ENCODE peak calls at places on chromosome 7, in ten cellular contexts. O is fibroblast of lung; S is skeletal muscle cell; L is astrocyte of the hippocampus; P is activated CD8-positive, alpha-beta memory T cell treated with anti-CD3 and anti-CD28 coated beads for 1 hour; X is GM12891; N is activated CD4-positive, alpha-beta T cell treated with anti-CD3 and anti-CD28 coated beads for 48 hours; D is NCI-H1436; T is H4; W is cardiac muscle cell. Q is an unnamed sample.
A peak's percentile ranks its signal among the peaks of the same experiment; 100 is the strongest.

GRCh38 chr7:130276796-130277762 is 10.4 kb downstream of the CPA2 start:
- DNase-seq in T (no peak), N (peak; percentile 74), W (no peak), L (peak; percentile 51), S (no peak), O (peak; percentile 72), X (no peak), D (peak; percentile 55), P (no peak), Q (no peak)

GRCh38 chr7:134782121-134782623 is 2.7 kb downstream of the CALD1 start:
- DNase-seq in P (no peak), N (no peak), D (no peak), X (no peak), S (no peak), L (peak; percentile 68), O (no peak), W (no peak), T (no peak), Q (no peak)

GRCh38 chr7:11751315-11751714 is 80.7 kb downstream of the THSD7A start:
- DNase-seq in T (no peak), P (no peak), N (no peak), W (no peak), O (no peak), S (no peak), D (no peak), X (no peak), L (no peak), Q (no peak)

GRCh38 chr7:66860767-66861166 is 60.3 kb upstream of the TMEM248 start:
- DNase-seq in W (no peak), L (no peak), S (no peak), O (no peak), N (no peak), T (no peak), D (no peak), P (no peak), X (no peak), Q (no peak)

GRCh38 chr7:151821226-151821625 is 55.7 kb downstream of the PRKAG2 start:
- DNase-seq in W (no peak), D (no peak), S (no peak), T (no peak), O (no peak), X (no peak), N (no peak), P (no peak), L (no peak), Q (no peak)

GRCh38 chr7:150620617-150621371 is 11.4 kb downstream of the GIMAP6 start:
- DNase-seq in L (no peak), S (no peak), W (no peak), D (no peak), T (no peak), X (no peak), P (no peak), O (no peak), N (no peak), Q (no peak)

GRCh38 chr7:27635728-27636127 is 27.0 kb downstream of the HIBADH start:
- DNase-seq in O (no peak), D (no peak), N (no peak), W (no peak), T (no peak), S (no peak), L (no peak), P (no peak), X (no peak), Q (no peak)

GRCh38 chr7:134527979-134528371 is 608 bp downstream of the AKR1B10 start:
- DNase-seq in N (no peak), S (peak; percentile 66), T (peak; percentile 81), L (peak; percentile 69), X (no peak), W (peak; percentile 57), P (no peak), O (peak; percentile 81), D (no peak), Q (no peak)

GRCh38 chr7:113379746-113380145 is 261.4 kb upstream of the SMIM30 start:
- DNase-seq in W (no peak), N (no peak), L (no peak), X (no peak), S (no peak), O (no peak), P (no peak), D (no peak), T (no peak), Q (no peak)

GRCh38 chr7:94374231-94374630 is 20.5 kb upstream of the COL1A2 start:
- DNase-seq in P (no peak), N (no peak), O (peak; percentile 93), T (peak; percentile 93), S (peak; percentile 86), L (peak; percentile 98), D (no peak), X (no peak), W (peak; percentile 45), Q (no peak)

GRCh38 chr7:286278-286677 is 3.7 kb upstream of the FOXL3 start:
- DNase-seq in D (no peak), N (no peak), P (no peak), W (no peak), T (no peak), L (no peak), S (no peak), X (no peak), O (no peak), Q (no peak)

GRCh38 chr7:108347616-108348015 is 108.6 kb downstream of the NRCAM start:
- DNase-seq in O (peak; percentile 64), W (peak; percentile 79), D (no peak), N (no peak), T (no peak), X (no peak), P (no peak), L (peak; percentile 89), S (no peak), Q (no peak)

GRCh38 chr7:19920200-19920599 is 146.8 kb upstream of the TMEM196 start:
- DNase-seq in N (no peak), T (no peak), W (no peak), S (peak; percentile 43), O (peak; percentile 78), D (no peak), X (no peak), P (no peak), L (peak; percentile 59), Q (no peak)

GRCh38 chr7:90298145-90299038 is 22.7 kb downstream of the FAM237B start:
- DNase-seq in S (peak; percentile 42), W (peak; percentile 41), D (no peak), X (no peak), O (peak; percentile 76), P (no peak), N (no peak), L (peak; percentile 50), T (peak; percentile 78), Q (peak; percentile 50)

GRCh38 chr7:150781016-150781415 is 19.1 kb downstream of the TMEM176B start:
- DNase-seq in N (no peak), S (peak; percentile 89), D (no peak), W (no peak), P (no peak), X (no peak), T (peak; percentile 28), O (peak; percentile 66), L (no peak), Q (no peak)